ENCODE peak calls at places on chromosomes 5 and 9, in four cellular contexts. U is NCI-H1048, F is choroid plexus epithelial cell, S is OCI-LY7. V is an unnamed sample.

GRCh38 chr9:133534346-133535284 is at the start of gene ADAMTSL2:
- DNase-seq in U (no peak), F (peak), S (no peak), V (peak)

GRCh38 chr5:69364414-69364813 is 4.9 kb downstream of the AK6 start:
- DNase-seq in U (no peak), F (peak), S (peak), V (peak)

GRCh38 chr5:9715891-9716335 is 85.8 kb upstream of the TAS2R1 start:
- DNase-seq in U (no peak), F (peak), S (no peak), V (no peak)

GRCh38 chr9:117979914-117980313 is 275.7 kb downstream of the TLR4 start:
- DNase-seq in U (no peak), F (no peak), S (no peak), V (no peak)

GRCh38 chr5:61330879-61331406 is 1.1 kb upstream of the ZSWIM6 start:
- DNase-seq in U (peak), F (peak), S (peak), V (peak)

GRCh38 chr5:147437161-147437596 is 72.7 kb downstream of the DPYSL3 start:
- DNase-seq in U (no peak), F (peak), S (no peak), V (no peak)

GRCh38 chr5:177565046-177565445 is 10.7 kb upstream of the FAM193B start:
- DNase-seq in U (no peak), F (no peak), S (no peak), V (no peak)

GRCh38 chr9:109745335-109746283 is 34.4 kb upstream of the PALM2AKAP2 start:
- DNase-seq in U (peak), F (peak), S (no peak), V (no peak)

GRCh38 chr5:66494437-66494836 is 101.8 kb upstream of the MAST4 start:
- DNase-seq in U (no peak), F (no peak), S (no peak), V (no peak)

GRCh38 chr9:134600836-134601638 is 40.6 kb upstream of the COL5A1 start:
- DNase-seq in U (no peak), F (no peak), S (no peak), V (no peak)

GRCh38 chr5:142827934-142828576 is 57.9 kb downstream of the ARHGAP26 start:
- DNase-seq in U (no peak), F (no peak), S (no peak), V (peak)

V was measured in dermis blood vessel endothelial cell.